ENCODE peak calls at places on chromosome 14, in four cellular contexts. H, C, W and R are unnamed samples.
A peak's percentile ranks its signal among the peaks of the same experiment; 100 is the strongest.

GRCh38 chr14:101972126-101972785 is 7.9 kb downstream of the DYNC1H1 start:
- DNase-seq in H (peak; percentile 28), C (no peak), W (no peak), R (peak; percentile 77)

GRCh38 chr14:79011091-79011919 is 841.1 kb downstream of the NRXN3 start:
- DNase-seq in H (no peak), C (no peak), W (no peak), R (no peak)

GRCh38 chr14:61266436-61267220 is 14.5 kb downstream of the TMEM30B start:
- DNase-seq in H (no peak), C (no peak), W (no peak), R (no peak)

GRCh38 chr14:32366256-32366655 is 37.2 kb downstream of the AKAP6 start:
- DNase-seq in H (peak; percentile 68), C (no peak), W (no peak), R (no peak)

GRCh38 chr14:76083796-76084195 is 67.9 kb upstream of the GPATCH2L start:
- DNase-seq in H (no peak), C (no peak), W (peak; percentile 58), R (no peak)

GRCh38 chr14:93987376-93987775 is 9.7 kb upstream of the CCDC197 start:
- DNase-seq in H (no peak), C (no peak), W (no peak), R (peak; percentile 56)

GRCh38 chr14:104253223-104253822 is 114.9 kb downstream of the KIF26A start:
- DNase-seq in H (no peak), C (no peak), W (no peak), R (no peak)

GRCh38 chr14:41568979-41569378 is 37.7 kb upstream of the LRFN5 start:
- DNase-seq in H (no peak), C (no peak), W (no peak), R (no peak)

GRCh38 chr14:104118006-104118844 is 20.2 kb upstream of the KIF26A start:
- DNase-seq in H (no peak), C (no peak), W (peak; percentile 45), R (peak; percentile 20)

GRCh38 chr14:35669782-35670181 is 135.8 kb downstream of the INSM2 start:
- DNase-seq in H (no peak), C (no peak), W (no peak), R (no peak)

GRCh38 chr14:61178226-61179060 is 102.7 kb downstream of the TMEM30B start:
- DNase-seq in H (no peak), C (peak; percentile 7), W (no peak), R (no peak)

GRCh38 chr14:69105326-69105725 is 47.6 kb downstream of the DCAF5 start:
- DNase-seq in H (no peak), C (no peak), W (no peak), R (no peak)

GRCh38 chr14:55414551-55414950 is 2.9 kb upstream of the ATG14 start:
- DNase-seq in H (no peak), C (no peak), W (no peak), R (no peak)

GRCh38 chr14:59705245-59705644 is 128.6 kb upstream of the CCDC175 start:
- DNase-seq in H (no peak), C (no peak), W (no peak), R (no peak)

GRCh38 chr14:41235466-41235865 is 371.2 kb upstream of the LRFN5 start:
- DNase-seq in H (no peak), C (no peak), W (no peak), R (no peak)

GRCh38 chr14:38420045-38420444 is 164.2 kb upstream of the CLEC14A start:
- DNase-seq in H (no peak), C (no peak), W (no peak), R (no peak)

GRCh38 chr14:38103542-38104225 is 104.0 kb upstream of the SSTR1 start:
- DNase-seq in H (no peak), C (no peak), W (no peak), R (no peak)

GRCh38 chr14:88321692-88322504 is 1.2 kb downstream of the KCNK10 start:
- DNase-seq in H (no peak), C (no peak), W (peak; percentile 58), R (no peak)

GRCh38 chr14:70901218-70901772 is 6.0 kb upstream of the PCNX1 start:
- DNase-seq in H (no peak), C (no peak), W (no peak), R (no peak)